ENCODE peak calls at places on chromosomes 11 and 22, in six cellular contexts. Z is IMR-90, Q is HepG2, W is upper lobe of left lung, P is PC-3, R is psoas muscle. H is an unnamed sample.

GRCh38 chr11:105054723-105055492 is 9.8 kb upstream of the CARD16 start:
- DNase-seq in Z (no peak), Q (no peak), W (no peak), P (no peak), R (no peak), H (no peak)

GRCh38 chr11:63888170-63889086 is 28.5 kb downstream of the RCOR2 start:
- DNase-seq in Z (peak), Q (peak), W (peak), P (peak), R (peak), H (peak)

GRCh38 chr11:64566915-64567882 is 23.8 kb upstream of the SLC22A12 start:
- DNase-seq in Z (no peak), Q (no peak), W (no peak), P (no peak), R (no peak), H (peak)

GRCh38 chr11:118910309-118911112 is 15.2 kb downstream of the BCL9L start:
- DNase-seq in Z (peak), Q (peak), W (peak), P (peak), R (peak), H (peak)

GRCh38 chr11:118194835-118195627 is 18.6 kb upstream of the SCN2B start:
- DNase-seq in Z (peak), Q (peak), W (peak), P (peak), R (peak), H (peak)

GRCh38 chr22:49308300-49308699 is 519.4 kb downstream of the BRD1 start:
- DNase-seq in Z (no peak), Q (no peak), W (no peak), P (no peak), R (peak), H (peak)

GRCh38 chr11:130269544-130269943 is 45.2 kb downstream of the ZBTB44 start:
- DNase-seq in Z (no peak), Q (no peak), W (no peak), P (no peak), R (no peak), H (no peak)

GRCh38 chr11:112440518-112440917 is 179.9 kb upstream of the PLET1 start:
- DNase-seq in Z (no peak), Q (no peak), W (no peak), P (no peak), R (no peak), H (no peak)

GRCh38 chr11:118889796-118890195 is 6.1 kb downstream of the CXCR5 start:
- DNase-seq in Z (no peak), Q (no peak), W (peak), P (no peak), R (peak), H (peak)

GRCh38 chr11:777288-778255 is at the start of gene GATD1:
- DNase-seq in Z (peak), Q (peak), W (peak), P (peak), R (peak), H (peak)

GRCh38 chr22:39351689-39352214 is 2.0 kb downstream of the SYNGR1 start:
- DNase-seq in Z (peak), Q (no peak), W (no peak), P (no peak), R (no peak), H (no peak)

GRCh38 chr22:44773082-44773481 is 20.7 kb downstream of the ARHGAP8 start:
- DNase-seq in Z (no peak), Q (no peak), W (no peak), P (no peak), R (no peak), H (no peak)

GRCh38 chr11:56841210-56841810 is 92.8 kb upstream of the OR9G4 start:
- DNase-seq in Z (peak), Q (peak), W (peak), P (peak), R (peak), H (no peak)

GRCh38 chr11:75938543-75938942 is 123.5 kb downstream of the UVRAG start:
- DNase-seq in Z (peak), Q (no peak), W (no peak), P (peak), R (no peak), H (no peak)

DNA sequence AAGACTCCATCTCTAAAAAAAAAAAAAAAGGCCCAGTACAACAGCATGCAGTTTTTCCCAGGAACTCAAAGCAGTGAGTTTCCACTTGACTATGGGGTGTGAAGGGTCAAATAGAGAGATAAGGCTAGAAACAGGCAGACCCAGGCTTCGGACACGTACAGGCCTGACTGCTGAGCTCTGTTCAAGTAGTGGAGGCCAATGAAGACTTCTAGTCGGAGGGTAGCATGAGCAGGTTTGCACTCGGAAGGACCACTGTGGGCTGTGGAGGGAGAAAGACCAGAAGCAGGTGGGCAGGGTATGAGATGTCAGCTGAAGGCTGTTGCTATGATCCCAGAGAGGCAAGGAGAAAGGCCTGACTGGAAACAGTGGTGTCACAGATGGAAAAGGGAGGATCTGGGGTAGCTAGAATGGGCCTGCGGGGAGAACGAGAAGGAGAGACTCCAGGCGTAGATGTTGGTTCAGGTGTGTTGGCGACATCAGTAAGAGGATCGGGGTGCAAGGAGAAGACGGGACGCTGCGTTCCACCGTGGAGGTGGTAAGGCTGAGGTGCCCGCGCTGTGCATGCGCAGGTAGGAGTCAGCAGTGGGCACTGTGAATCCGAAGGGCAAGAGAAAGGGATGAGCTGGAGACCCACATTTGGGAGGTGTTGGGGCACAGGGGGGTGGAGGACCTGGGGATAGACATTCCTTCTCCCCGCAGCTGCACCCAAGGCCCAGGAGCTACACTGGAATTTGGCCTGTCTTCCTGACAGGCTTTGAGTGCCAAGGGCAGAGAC is 49.4 kb upstream of the RAB1B start:
- DNase-seq in Z (no peak), Q (no peak), W (peak), P (no peak), R (no peak), H (no peak)
- H3K27ac ChIP-seq in Z (no peak), Q (no peak), W (no peak), P (no peak), R (no peak), H (no peak)

DNA sequence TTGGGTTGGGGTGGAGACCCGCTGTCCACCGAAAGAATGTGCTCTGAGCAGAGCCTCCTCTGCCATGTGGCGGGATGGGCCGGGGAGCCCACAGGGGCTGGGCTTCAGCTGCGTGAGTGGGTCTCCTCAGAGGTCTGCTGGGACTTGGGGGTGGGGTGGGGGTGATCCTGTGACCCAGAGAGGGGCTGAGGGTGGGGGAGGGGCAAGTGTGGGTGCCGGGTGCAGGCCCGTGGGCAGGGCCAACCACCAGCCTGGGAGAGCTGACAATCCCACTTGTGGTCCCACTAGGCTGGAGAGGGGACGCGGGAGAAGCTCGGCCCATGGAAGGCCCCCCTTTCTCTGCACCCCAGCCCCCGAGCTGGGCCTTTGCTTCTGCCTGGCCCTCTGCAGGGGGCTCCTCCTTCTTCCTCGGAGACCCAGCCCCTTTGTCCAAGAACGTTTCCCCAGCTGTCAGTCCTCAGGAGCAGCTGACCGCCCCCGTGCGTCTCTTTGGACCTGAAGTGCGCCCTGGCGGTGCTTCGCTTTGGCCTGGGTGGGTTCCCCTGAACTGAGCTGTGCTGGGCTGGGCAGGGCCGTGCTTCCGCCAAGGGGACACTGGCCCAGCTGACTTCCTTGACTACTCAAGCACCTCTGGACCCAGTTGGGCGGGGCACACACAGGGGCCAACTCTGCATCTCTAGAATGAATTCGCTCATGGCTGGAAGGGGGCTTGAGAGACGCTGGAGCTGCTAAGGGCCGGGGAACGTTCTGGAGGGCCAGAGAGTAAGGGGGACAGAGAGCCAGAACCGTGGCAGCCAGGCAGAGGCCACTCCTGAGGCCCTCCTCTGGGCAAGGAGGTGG is 30.2 kb downstream of the OSBPL5 start:
- DNase-seq in Z (no peak), Q (no peak), W (no peak), P (no peak), R (peak), H (no peak)
- H3K27ac ChIP-seq in Z (no peak), Q (no peak), W (no peak), P (no peak), R (no peak), H (no peak)

GRCh38 chr11:33445761-33446161 is 188.6 kb downstream of the HIPK3 start:
- DNase-seq in Z (peak), Q (peak), W (no peak), P (peak), R (no peak), H (no peak)
- H3K27ac ChIP-seq in Z (peak), Q (no peak), W (no peak), P (no peak), R (no peak), H (no peak)

GRCh38 chr11:16911186-16911585 is 103.0 kb downstream of the PLEKHA7 start:
- DNase-seq in Z (no peak), Q (no peak), W (no peak), P (no peak), R (no peak), H (no peak)

GRCh38 chr11:16912607-16913006 is 101.6 kb downstream of the PLEKHA7 start:
- DNase-seq in Z (no peak), Q (no peak), W (no peak), P (peak), R (no peak), H (no peak)

GRCh38 chr11:16909375-16910035 is 104.7 kb downstream of the PLEKHA7 start:
- DNase-seq in Z (no peak), Q (no peak), W (no peak), P (no peak), R (no peak), H (no peak)

DNA sequence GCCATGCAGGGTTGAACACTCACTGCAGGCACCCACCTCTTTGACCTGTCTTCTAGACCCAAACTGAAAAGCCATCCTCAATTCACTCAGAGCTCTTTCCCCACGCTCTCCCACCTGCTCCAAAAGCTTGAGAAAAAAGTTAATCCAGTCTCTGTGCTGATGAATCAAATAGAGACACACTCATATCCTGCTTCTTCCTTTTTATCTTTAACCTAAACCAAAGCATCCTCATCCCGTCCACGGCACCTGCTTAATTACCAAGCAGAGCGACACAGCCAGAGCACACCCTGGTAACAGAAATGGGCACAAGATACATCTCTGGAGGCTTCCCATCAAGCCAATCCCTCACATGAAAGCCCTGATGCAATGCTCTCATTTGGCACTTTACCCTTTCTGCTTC is 102.6 kb downstream of the PLEKHA7 start:
- DNase-seq in Z (no peak), Q (no peak), W (no peak), P (no peak), R (no peak), H (no peak)
- H3K27ac ChIP-seq in Z (no peak), Q (no peak), W (no peak), P (no peak), R (no peak), H (no peak)

GRCh38 chr22:37640591-37641250 is 1.3 kb downstream of the SH3BP1 start:
- DNase-seq in Z (no peak), Q (no peak), W (no peak), P (no peak), R (no peak), H (no peak)
- H3K27ac ChIP-seq in Z (peak), Q (peak), W (peak), P (no peak), R (no peak), H (peak)

GRCh38 chr22:27246558-27246957 is 555.0 kb downstream of the MN1 start:
- DNase-seq in Z (no peak), Q (no peak), W (no peak), P (no peak), R (no peak), H (no peak)

GRCh38 chr22:27242917-27243589 is 558.5 kb downstream of the MN1 start:
- DNase-seq in Z (no peak), Q (no peak), W (no peak), P (no peak), R (no peak), H (no peak)

GRCh38 chr22:27244328-27244727 is 557.2 kb downstream of the MN1 start:
- DNase-seq in Z (no peak), Q (no peak), W (no peak), P (no peak), R (no peak), H (no peak)

GRCh38 chr22:27242474-27242873 is 559.1 kb downstream of the MN1 start:
- DNase-seq in Z (no peak), Q (no peak), W (no peak), P (no peak), R (no peak), H (no peak)

GRCh38 chr22:27245056-27245455 is 556.5 kb downstream of the MN1 start:
- DNase-seq in Z (no peak), Q (no peak), W (no peak), P (no peak), R (no peak), H (no peak)
- H3K27ac ChIP-seq in Z (no peak), Q (no peak), W (no peak), P (no peak), R (no peak), H (no peak)

GRCh38 chr22:25039255-25039654 is 86.7 kb downstream of the KIAA1671 start:
- DNase-seq in Z (no peak), Q (no peak), W (no peak), P (no peak), R (no peak), H (no peak)
- H3K27ac ChIP-seq in Z (no peak), Q (no peak), W (no peak), P (no peak), R (no peak), H (no peak)

DNA sequence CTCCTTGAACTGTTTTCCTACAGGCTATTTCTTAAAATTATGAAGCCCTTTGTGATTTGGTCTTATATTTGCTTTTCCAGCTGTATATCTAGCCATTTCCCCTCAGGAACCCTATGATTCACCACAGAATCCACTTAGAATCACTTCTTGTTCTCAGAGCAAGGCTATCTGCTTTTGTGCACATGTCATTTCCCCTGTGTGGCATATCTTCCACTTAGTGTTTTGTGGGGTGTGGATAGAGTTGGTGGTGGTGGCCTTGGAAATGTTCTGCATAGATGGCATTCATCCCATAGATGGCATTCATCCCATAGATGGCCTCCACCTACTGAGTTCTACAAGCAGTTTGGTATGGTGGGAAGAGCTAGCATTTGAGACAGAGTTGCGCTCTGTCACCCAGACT is 44.7 kb downstream of the SWAP70 start:
- DNase-seq in Z (peak), Q (no peak), W (no peak), P (peak), R (no peak), H (no peak)
- H3K27ac ChIP-seq in Z (no peak), Q (no peak), W (peak), P (no peak), R (no peak), H (peak)